ENCODE peak calls at places on chromosomes 5 and 9, in five cellular contexts. W is neuronal stem cell, G is IMR-90, H is mesendoderm, L is H1. U is an unnamed sample.
A peak's percentile ranks its signal among the peaks of the same experiment; 100 is the strongest.

GRCh38 chr5:167573274-167574127 is 717.9 kb upstream of the WWC1 start:
- DNase-seq in W (peak; percentile 74), G (peak; percentile 50), H (peak; percentile 95), L (peak; percentile 62), U (peak; percentile 65)

GRCh38 chr9:126773004-126773607 is 31.7 kb upstream of the ZBTB43 start:
- DNase-seq in W (no peak), G (peak; percentile 16), H (peak; percentile 67), L (peak; percentile 17), U (peak; percentile 20)

GRCh38 chr9:132742821-132743311 is 72.6 kb downstream of the GTF3C4 start:
- DNase-seq in W (no peak), G (no peak), H (no peak), L (no peak), U (no peak)

GRCh38 chr9:130741831-130742449 is 48.4 kb downstream of the EXOSC2 start:
- DNase-seq in W (no peak), G (peak; percentile 88), H (no peak), L (no peak), U (peak; percentile 33)

GRCh38 chr9:76808636-76809035 is 44.4 kb downstream of the PCA3 start:
- DNase-seq in W (no peak), G (no peak), H (no peak), L (no peak), U (no peak)

GRCh38 chr5:859798-860296 is 9.1 kb upstream of the ZDHHC11 start:
- DNase-seq in W (no peak), G (no peak), H (no peak), L (no peak), U (no peak)

GRCh38 chr5:96876292-96876850 is at the start of gene ERAP2:
- DNase-seq in W (no peak), G (peak; percentile 52), H (peak; percentile 41), L (no peak), U (peak; percentile 71)

GRCh38 chr9:136353757-136354488 is 9.6 kb downstream of the DNLZ start:
- DNase-seq in W (no peak), G (no peak), H (no peak), L (no peak), U (no peak)

GRCh38 chr9:114112778-114113585 is 13.9 kb upstream of the KIF12 start:
- DNase-seq in W (no peak), G (peak; percentile 75), H (no peak), L (no peak), U (peak; percentile 45)

GRCh38 chr9:133585481-133586367 is 23.5 kb downstream of the FAM163B start:
- DNase-seq in W (no peak), G (no peak), H (no peak), L (no peak), U (peak; percentile 18)

GRCh38 chr5:14594378-14595074 is 12.9 kb downstream of the OTULINL start:
- DNase-seq in W (no peak), G (no peak), H (no peak), L (no peak), U (no peak)

GRCh38 chr5:162068412-162068811 is 839 bp downstream of the GABRG2 start:
- DNase-seq in W (peak; percentile 90), G (no peak), H (peak; percentile 97), L (peak; percentile 76), U (peak; percentile 0)

DNA sequence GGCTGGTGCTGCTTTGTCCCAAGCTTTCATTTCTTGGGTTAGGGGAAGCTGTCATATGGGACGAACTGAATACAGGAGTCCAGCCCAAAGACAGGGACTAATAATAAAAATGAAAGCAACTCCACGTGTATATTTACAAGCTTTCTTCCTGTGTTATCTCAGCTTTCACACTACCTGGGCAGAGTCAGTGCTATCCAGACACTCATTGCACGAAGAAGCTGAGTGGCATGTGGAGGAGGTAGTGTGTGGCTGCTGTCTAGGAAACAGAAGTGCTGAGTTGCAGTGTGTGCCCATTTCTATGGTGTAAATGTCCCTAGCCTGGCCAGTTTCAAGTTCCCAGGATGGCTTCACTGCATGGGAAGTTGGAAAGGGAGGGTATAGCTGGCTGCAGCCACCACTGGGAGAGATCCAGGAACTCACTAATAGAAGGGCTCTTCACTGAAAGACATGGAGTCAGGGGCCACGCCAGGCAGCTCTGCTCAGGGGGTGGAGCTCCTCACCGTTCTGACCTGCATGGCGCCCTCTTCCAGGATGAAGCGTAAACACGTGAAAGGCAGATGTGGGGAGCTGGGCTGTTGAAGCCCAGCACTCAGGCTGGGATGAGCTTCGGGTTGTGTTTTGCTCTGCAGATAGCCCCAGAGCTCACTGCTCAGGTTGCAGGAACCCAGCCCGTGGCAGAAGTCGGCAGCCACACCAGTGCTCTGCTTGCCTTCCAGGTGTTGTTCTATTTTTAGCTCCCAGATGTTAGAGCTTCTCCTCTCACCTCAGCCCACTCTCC is 116.9 kb downstream of the IRX2 start:
- DNase-seq in W (no peak), G (no peak), H (peak; percentile 39), L (peak; percentile 15), U (no peak)
- H3K18ac ChIP-seq in W (peak overlapping the region; percentile 23), G (no peak overlapping the region), H (no peak overlapping the region), L (no peak overlapping the region), U (no peak overlapping the region)

GRCh38 chr5:36669015-36669651 is 62.7 kb downstream of the SLC1A3 start:
- DNase-seq in W (no peak), G (no peak), H (no peak), L (no peak), U (no peak)
- H4K8ac ChIP-seq in W (no peak overlapping the region), G (no peak overlapping the region), H (no peak overlapping the region), L (no peak overlapping the region), U (no peak overlapping the region)

DNA sequence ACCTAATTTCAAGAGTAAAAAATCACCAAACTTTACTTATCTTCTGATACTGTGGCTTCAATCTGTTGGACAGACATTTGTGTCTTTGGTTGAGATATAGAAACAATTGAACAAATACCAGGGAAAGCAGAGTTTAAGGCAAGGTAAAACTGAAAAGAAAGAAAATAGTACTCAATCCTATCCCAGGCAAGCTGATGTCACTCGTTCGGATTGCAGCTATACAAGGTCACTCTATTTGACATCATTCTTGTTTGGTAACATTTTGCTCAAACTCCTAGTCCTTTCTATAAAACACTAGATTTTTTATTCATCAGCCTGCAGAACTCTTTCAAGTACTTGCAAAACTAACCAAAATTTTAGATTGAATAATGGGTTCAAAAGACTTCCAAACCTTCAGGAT is 91.9 kb upstream of the ANKRD55 start:
- DNase-seq in W (no peak), G (no peak), H (no peak), L (no peak), U (no peak)
- H3K18ac ChIP-seq in W (no peak overlapping the region), G (no peak overlapping the region), H (no peak overlapping the region), L (no peak overlapping the region), U (no peak overlapping the region)

GRCh38 chr5:55416306-55416705 is 108.5 kb downstream of the MTREX start:
- DNase-seq in W (no peak), G (peak; percentile 41), H (no peak), L (no peak), U (no peak)

GRCh38 chr5:55415071-55415470 is 107.3 kb downstream of the MTREX start:
- DNase-seq in W (no peak), G (no peak), H (no peak), L (no peak), U (no peak)

GRCh38 chr5:55413644-55414043 is 105.9 kb downstream of the MTREX start:
- DNase-seq in W (no peak), G (no peak), H (no peak), L (no peak), U (no peak)

GRCh38 chr5:55421074-55421529 is 113.3 kb downstream of the MTREX start:
- DNase-seq in W (no peak), G (peak; percentile 63), H (no peak), L (no peak), U (no peak)

DNA sequence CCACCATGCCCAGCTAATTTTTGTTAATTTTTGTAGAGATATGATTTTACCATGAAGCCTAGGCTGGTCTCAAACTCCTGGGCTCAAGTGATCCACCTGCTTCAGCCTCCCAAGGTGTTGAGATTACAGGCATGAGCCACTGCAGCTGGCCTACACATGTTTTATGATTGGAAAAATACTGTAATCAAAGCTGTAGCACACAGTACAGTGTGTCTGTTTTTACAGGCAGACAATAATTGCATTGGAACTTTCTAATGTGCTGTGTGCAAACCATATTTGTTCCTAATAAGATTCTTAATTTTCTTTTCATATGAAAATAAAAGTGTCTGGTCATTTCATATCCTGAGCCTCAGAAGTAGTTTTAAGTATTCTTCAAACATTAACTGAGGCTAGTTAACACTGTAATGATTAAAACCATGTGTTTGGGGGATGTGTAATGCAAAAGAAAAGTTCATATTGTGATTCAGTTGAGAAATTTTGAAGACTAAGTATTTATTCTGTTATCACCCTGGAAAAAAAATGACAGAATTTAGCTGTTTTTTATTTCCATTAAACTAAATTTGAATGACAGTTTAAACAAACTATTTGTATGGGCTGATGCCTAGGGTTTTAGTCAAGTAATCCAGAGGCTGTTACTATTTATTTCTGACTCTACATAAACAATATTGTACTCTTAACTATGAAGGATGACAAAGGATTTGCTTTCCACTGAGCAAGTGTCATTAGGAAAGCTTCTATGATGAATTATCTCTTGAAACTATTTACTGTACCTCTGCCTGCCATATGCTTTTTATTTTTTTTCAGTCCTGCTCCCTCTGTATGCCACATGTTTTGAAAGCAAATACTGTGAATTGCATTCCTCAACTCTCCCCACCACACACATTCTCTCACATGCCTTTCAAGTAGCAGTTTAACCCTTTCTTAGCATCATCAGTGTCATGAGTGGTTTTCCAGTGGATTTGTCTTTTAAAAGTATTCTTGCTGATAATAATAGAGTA is 111.5 kb downstream of the MTREX start:
- DNase-seq in W (no peak), G (peak; percentile 60), H (peak; percentile 69), L (no peak), U (peak; percentile 62)
- H4K8ac ChIP-seq in W (no peak overlapping the region), G (no peak overlapping the region), H (no peak overlapping the region), L (no peak overlapping the region), U (no peak overlapping the region)

DNA sequence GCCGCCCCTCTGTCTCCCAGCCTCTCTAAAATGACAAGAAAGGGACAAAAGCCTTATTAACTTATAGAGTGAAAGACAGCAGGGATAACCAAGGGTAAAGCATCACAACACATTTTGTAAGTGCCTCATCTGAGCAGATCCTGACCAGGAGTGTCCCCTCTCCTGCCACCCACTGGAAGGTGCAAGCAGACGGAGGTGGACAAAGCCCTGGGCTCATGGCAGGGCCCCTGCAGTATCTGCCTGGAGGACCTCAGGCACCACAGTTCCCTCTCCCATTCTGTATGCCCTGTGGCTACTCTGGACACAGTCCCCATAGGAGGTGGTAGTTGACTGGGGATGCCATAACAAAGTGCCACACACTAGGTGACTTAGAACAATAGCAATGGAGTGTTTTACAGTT is 319.8 kb downstream of the GADD45G start:
- DNase-seq in W (no peak), G (no peak), H (no peak), L (no peak), U (no peak)
- H3K18ac ChIP-seq in W (no peak overlapping the region), G (no peak overlapping the region), H (no peak overlapping the region), L (no peak overlapping the region), U (no peak overlapping the region)

GRCh38 chr9:123267481-123268239 is 726 bp downstream of the STRBP start:
- DNase-seq in W (no peak), G (no peak), H (peak; percentile 16), L (no peak), U (no peak)
- H4K8ac ChIP-seq in W (no peak overlapping the region), G (no peak overlapping the region), H (no peak overlapping the region), L (no peak overlapping the region), U (peak overlapping the region; percentile 53)

U was measured in mesenchymal stem cell.